ENCODE peak calls at places on chromosomes 13 and 19, in four cellular contexts. X, K, N and I are unnamed samples.

GRCh38 chr13:31835932-31836331 is 96.6 kb downstream of the RXFP2 start:
- DNase-seq in X (no peak), K (peak), N (no peak), I (no peak)

GRCh38 chr19:39032164-39032918 is at the start of gene FBXO27:
- DNase-seq in X (peak), K (no peak), N (peak), I (peak)

GRCh38 chr19:17510220-17510993 is 1.0 kb upstream of the PGLS start:
- DNase-seq in X (no peak), K (no peak), N (no peak), I (no peak)

GRCh38 chr13:99374994-99375805 is 68.0 kb upstream of the GPR183 start:
- DNase-seq in X (no peak), K (no peak), N (no peak), I (no peak)

GRCh38 chr19:4896372-4896771 is 6.3 kb downstream of the ARRDC5 start:
- DNase-seq in X (no peak), K (no peak), N (no peak), I (no peak)

GRCh38 chr13:27450921-27451461 is 627 bp upstream of the MTIF3 start:
- DNase-seq in X (peak), K (peak), N (peak), I (peak)

GRCh38 chr19:45279587-45280192 is 28.6 kb downstream of the MARK4 start:
- DNase-seq in X (no peak), K (peak), N (no peak), I (no peak)

GRCh38 chr13:37027639-37028038 is 27.1 kb downstream of the EXOSC8 start:
- DNase-seq in X (no peak), K (no peak), N (no peak), I (no peak)

GRCh38 chr19:1258707-1259205 is 10.4 kb downstream of the MIDN start:
- DNase-seq in X (no peak), K (no peak), N (no peak), I (no peak)

DNA sequence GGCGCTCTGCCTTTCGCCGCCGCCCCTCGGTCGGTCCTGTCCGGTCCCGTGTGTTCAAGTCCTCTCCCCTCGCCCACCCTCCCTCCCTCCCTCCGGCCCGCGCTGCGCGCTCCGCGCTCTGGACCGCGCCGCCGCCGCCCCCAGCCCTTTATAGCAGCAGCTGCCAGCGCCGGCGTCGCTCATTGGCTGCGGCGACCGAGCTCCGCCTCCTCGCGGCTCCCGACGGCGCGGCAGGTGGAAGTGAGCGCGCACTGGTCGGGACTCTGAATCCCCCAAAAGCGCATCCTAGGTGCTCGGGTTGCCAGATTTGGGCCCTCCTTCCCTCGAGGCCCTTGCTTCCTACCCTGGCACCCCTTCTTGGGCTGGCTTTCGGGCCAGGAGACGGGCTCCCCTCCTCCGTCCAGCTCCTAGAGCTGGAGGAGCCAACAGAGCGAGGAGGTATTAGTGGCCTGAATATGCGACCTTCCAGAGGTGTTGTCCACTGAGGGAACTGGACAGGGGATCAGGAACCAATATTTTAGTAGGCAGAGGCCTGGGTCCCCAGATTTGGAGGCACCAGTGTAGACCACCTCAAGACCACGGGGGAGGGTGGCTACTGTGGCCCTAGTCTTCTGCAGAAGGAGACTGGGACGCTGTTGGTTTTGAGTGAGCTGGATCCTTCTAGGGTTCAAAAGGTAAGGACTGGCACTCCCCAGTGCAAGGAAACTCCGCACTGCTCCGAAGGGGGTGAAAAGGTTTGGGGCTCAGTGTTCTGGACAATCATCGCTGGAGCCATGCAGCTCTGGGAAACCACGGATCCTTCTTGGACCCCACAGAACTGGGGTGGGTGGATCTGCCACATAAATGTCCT is at the start of gene ELAVL3:
- DNase-seq in X (no peak), K (no peak), N (no peak), I (peak)
- TF ChIP-seq ELF4 in X (no peak), K (no peak), N (no peak), I (no peak)

GRCh38 chr19:57637379-57637778 is 4.4 kb downstream of the ZNF211 start:
- DNase-seq in X (no peak), K (no peak), N (no peak), I (no peak)
- TF ChIP-seq ELF4 in X (no peak), K (no peak), N (no peak), I (no peak)

GRCh38 chr19:19820774-19821315 is 705 bp downstream of the ZNF506 start:
- DNase-seq in X (no peak), K (no peak), N (no peak), I (no peak)

GRCh38 chr19:19821366-19822147 is at the start of gene ZNF506:
- DNase-seq in X (peak), K (no peak), N (peak), I (peak)

GRCh38 chr19:19826875-19827274 is 5.3 kb upstream of the ZNF506 start:
- DNase-seq in X (no peak), K (no peak), N (no peak), I (no peak)

GRCh38 chr19:19822148-19822429 is 539 bp upstream of the ZNF506 start:
- DNase-seq in X (no peak), K (no peak), N (no peak), I (no peak)

DNA sequence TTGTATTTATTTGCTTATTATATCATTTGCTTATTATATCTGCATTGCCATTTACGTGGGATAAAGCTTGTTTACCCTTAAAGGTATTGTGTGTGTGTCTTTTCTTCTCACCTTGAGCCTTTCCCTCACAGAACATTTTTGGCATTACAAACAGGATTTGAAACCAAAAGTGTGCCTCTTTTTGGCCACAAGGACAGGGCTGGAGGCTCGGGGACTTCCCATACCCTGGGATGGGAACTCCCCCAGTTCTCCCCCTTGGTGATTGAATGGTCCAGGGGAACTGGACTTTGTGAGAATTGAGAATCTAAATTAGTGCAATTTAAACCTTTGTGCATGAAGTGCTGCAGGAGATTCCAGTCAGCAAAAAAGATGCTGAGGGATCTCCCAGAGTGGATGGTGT is 2.4 kb upstream of the ZNF506 start:
- DNase-seq in X (no peak), K (no peak), N (no peak), I (no peak)
- TF ChIP-seq ELF4 in X (no peak), K (no peak), N (no peak), I (no peak)

GRCh38 chr19:33394723-33395560 is 21.4 kb downstream of the CEBPG start:
- DNase-seq in X (no peak), K (no peak), N (no peak), I (no peak)
- TF ChIP-seq ELF4 in X (no peak), K (no peak), N (no peak), I (no peak)

GRCh38 chr13:77389617-77389984 is 62.7 kb upstream of the MYCBP2 start:
- DNase-seq in X (no peak), K (no peak), N (no peak), I (no peak)
- TF ChIP-seq ELF4 in X (no peak), K (no peak), N (no peak), I (no peak)

GRCh38 chr13:77574076-77574475 is 38.6 kb downstream of the SCEL start:
- DNase-seq in X (no peak), K (no peak), N (no peak), I (no peak)

DNA sequence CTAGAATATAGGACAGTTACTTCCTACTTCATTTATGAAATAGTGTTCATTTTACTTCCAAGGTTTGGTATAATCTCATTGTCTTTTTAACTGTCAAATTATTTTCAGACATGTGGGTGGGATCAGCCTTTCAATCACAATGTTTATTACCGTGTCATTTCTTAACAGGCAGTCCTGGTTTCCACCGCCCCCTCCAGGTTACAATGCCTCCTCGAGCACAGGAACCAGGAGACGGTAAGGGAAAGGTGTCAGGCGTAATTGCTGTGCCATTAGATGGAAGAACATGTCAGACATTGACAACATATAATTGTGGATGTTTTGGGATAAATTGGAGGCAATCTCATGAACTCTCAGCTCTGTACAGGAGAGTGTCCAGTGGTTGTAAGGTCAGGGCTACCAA is 36.5 kb downstream of the SCEL start:
- DNase-seq in X (no peak), K (no peak), N (no peak), I (no peak)
- TF ChIP-seq ELF4 in X (no peak), K (no peak), N (no peak), I (no peak)

GRCh38 chr13:79990048-79990447 is 350.9 kb downstream of the SPRY2 start:
- DNase-seq in X (no peak), K (no peak), N (no peak), I (no peak)
- TF ChIP-seq ELF4 in X (no peak), K (no peak), N (no peak), I (no peak)

GRCh38 chr13:20395061-20395916 is 130.4 kb downstream of the CRYL1 start:
- DNase-seq in X (no peak), K (no peak), N (no peak), I (no peak)

GRCh38 chr13:20393273-20394235 is 132.1 kb downstream of the CRYL1 start:
- DNase-seq in X (no peak), K (no peak), N (no peak), I (no peak)

GRCh38 chr13:20392530-20392929 is 133.1 kb downstream of the CRYL1 start:
- DNase-seq in X (no peak), K (no peak), N (no peak), I (no peak)

GRCh38 chr13:20391597-20392452 is 133.8 kb downstream of the CRYL1 start:
- DNase-seq in X (no peak), K (no peak), N (no peak), I (peak)

DNA sequence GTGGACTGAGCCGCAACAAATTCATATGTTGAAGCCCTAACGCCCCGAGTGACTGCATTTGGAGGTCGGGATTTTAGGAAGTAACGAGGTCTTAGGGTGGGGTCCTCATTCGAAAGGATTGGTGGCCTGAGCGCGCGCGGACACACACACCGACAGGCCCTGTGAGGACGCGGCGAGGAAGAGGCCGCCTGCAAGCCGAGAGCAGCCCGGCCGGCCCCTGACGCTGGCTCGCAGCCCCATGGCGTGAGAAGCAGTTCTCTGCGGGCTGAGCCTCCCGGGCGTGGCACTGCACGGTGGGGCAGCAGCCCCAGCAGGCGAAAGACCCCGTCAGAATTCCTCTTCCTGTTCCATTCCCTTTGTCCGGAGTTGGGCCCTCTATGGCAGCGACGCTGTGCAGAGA is 131.2 kb downstream of the CRYL1 start:
- DNase-seq in X (no peak), K (no peak), N (no peak), I (no peak)
- TF ChIP-seq ELF4 in X (no peak), K (no peak), N (no peak), I (no peak)

DNA sequence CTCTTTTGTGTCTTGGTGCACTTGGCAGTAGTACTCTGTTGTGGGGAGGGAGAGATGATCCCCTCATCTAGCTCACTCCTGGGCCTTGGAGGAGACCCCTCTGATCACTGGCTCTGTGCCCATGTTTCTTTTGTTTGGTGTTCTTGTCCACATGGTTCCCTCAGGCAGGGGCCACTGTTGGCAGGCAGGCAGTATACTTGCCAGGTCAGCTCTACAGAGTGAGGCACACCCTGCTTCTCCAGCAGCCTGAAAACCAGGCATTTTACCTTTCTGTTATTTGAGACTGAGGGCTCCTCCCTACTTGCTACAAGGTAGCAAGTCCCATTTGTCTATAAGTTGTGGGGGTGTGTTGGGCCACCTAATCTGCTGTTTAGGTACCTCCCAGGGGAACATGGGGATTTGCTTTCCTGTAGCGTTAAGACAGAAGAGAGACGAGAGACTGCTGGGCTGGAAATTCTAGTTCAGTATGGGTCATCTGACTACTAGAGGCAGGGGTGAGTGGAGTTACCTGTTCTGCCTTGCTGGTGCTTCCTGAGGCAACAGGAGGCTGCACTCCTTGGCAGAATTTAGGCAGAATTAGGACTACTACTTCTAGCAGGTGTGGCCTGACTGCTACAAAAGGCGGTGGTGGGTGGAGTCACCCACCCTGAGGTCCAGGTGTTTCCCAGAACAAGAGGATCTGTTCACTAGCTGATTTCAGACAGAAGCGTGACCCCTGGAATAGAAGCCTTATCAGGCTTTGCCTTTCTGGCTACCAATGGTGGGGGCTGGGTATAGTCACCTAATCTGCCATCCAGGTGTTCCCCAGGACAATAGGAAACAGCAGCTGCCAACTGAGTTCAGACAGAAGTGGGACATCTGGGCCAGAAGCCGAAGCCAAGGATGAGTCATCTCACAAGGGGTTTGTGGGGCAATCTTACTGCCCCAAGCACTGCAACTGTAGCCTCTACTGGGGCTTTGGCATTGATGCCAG is 843.0 kb upstream of the ATXN8OS start:
- DNase-seq in X (no peak), K (no peak), N (peak), I (no peak)
- TF ChIP-seq ELF4 in X (no peak), K (no peak), N (no peak), I (no peak)

GRCh38 chr13:43196171-43196611 is 172.8 kb downstream of the DNAJC15 start:
- DNase-seq in X (no peak), K (no peak), N (no peak), I (no peak)
- TF ChIP-seq ELF4 in X (no peak), K (no peak), N (no peak), I (no peak)